ENCODE peak calls at places on chromosomes 7 and 10, in four cellular contexts. M is Right ventricle myocardium superior, C is AG20443, D is NCI-H345. J is an unnamed sample.

GRCh38 chr7:103929808-103930415 is 59.5 kb downstream of the RELN start:
- DNase-seq in M (no peak), C (no peak), D (peak; percentile 88), J (no peak)

GRCh38 chr7:37510043-37510634 is 61.5 kb upstream of the ELMO1 start:
- DNase-seq in M (no peak), C (no peak), D (no peak), J (no peak)

GRCh38 chr7:132455306-132455705 is 121.0 kb downstream of the PLXNA4 start:
- DNase-seq in M (no peak), C (no peak), D (peak; percentile 67), J (no peak)

GRCh38 chr7:116710764-116711452 is 38.9 kb downstream of the MET start:
- DNase-seq in M (no peak), C (no peak), D (peak; percentile 67), J (no peak)

GRCh38 chr10:30371954-30372353 is 22.9 kb upstream of the MTPAP start:
- DNase-seq in M (no peak), C (no peak), D (peak; percentile 32), J (no peak)

GRCh38 chr7:44978511-44979366 is at the start of gene MYO1G:
- DNase-seq in M (peak; percentile 68), C (no peak), D (no peak), J (peak; percentile 39)

GRCh38 chr7:158299607-158300006 is 288.0 kb downstream of the PTPRN2 start:
- DNase-seq in M (no peak), C (no peak), D (no peak), J (no peak)

GRCh38 chr7:93150200-93150835 is 2.1 kb upstream of the SAMD9L start:
- DNase-seq in M (no peak), C (peak; percentile 14), D (no peak), J (no peak)

GRCh38 chr10:4810093-4810492 is 15.9 kb upstream of the AKR1E2 start:
- DNase-seq in M (no peak), C (no peak), D (no peak), J (no peak)

GRCh38 chr10:11547111-11547625 is 64.3 kb downstream of the USP6NL start:
- DNase-seq in M (no peak), C (peak; percentile 75), D (peak; percentile 20), J (no peak)

GRCh38 chr10:129884390-129884779 is 79.7 kb downstream of the EBF3 start:
- DNase-seq in M (no peak), C (no peak), D (no peak), J (no peak)

GRCh38 chr7:95951531-95951930 is 179.2 kb downstream of the DYNC1I1 start:
- DNase-seq in M (no peak), C (no peak), D (no peak), J (no peak)

J was measured in mucosa of gallbladder.